ENCODE peak calls at places on chromosomes 16 and 17, in four cellular contexts. T, B, K and F are unnamed samples.

GRCh38 chr17:31579265-31579664 is 187.8 kb downstream of the RAB11FIP4 start:
- DNase-seq in T (no peak), B (no peak), K (no peak), F (no peak)

GRCh38 chr17:58331815-58332719 is 3.5 kb upstream of the TSPOAP1 start:
- DNase-seq in T (peak; percentile 27), B (no peak), K (peak; percentile 95), F (peak; percentile 65)

GRCh38 chr17:73657473-73658116 is 13.3 kb upstream of the SDK2 start:
- DNase-seq in T (no peak), B (no peak), K (peak; percentile 39), F (no peak)

GRCh38 chr17:50219939-50220465 is 18.6 kb upstream of the COL1A1 start:
- DNase-seq in T (no peak), B (no peak), K (no peak), F (no peak)

GRCh38 chr16:66911112-66911511 is 7.6 kb downstream of the CDH16 start:
- DNase-seq in T (no peak), B (no peak), K (peak; percentile 31), F (no peak)

GRCh38 chr16:8678068-8678927 is 3.9 kb downstream of the ABAT start:
- DNase-seq in T (no peak), B (no peak), K (no peak), F (no peak)

GRCh38 chr17:65495255-65496060 is 66.0 kb downstream of the AXIN2 start:
- DNase-seq in T (peak; percentile 1), B (peak; percentile 58), K (peak; percentile 7), F (no peak)

GRCh38 chr16:87351320-87351698 is 32.3 kb downstream of the FBXO31 start:
- DNase-seq in T (no peak), B (no peak), K (no peak), F (no peak)

GRCh38 chr16:58461640-58462039 is 38.3 kb upstream of the NDRG4 start:
- DNase-seq in T (no peak), B (no peak), K (no peak), F (no peak)

GRCh38 chr17:55959756-55960155 is 193.5 kb upstream of the ANKFN1 start:
- DNase-seq in T (no peak), B (no peak), K (no peak), F (no peak)

GRCh38 chr17:27577124-27577761 is 53.7 kb upstream of the LGALS9 start:
- DNase-seq in T (peak; percentile 59), B (no peak), K (no peak), F (no peak)

GRCh38 chr16:7493133-7493532 is 160.5 kb downstream of the RBFOX1 start:
- DNase-seq in T (no peak), B (no peak), K (no peak), F (no peak)

GRCh38 chr16:11094075-11094593 is 149.8 kb downstream of the CLEC16A start:
- DNase-seq in T (no peak), B (no peak), K (peak; percentile 85), F (no peak)

GRCh38 chr17:50618300-50618699 is 16.4 kb upstream of the ABCC3 start:
- DNase-seq in T (no peak), B (no peak), K (no peak), F (no peak)

GRCh38 chr17:1286379-1287106 is 7.1 kb downstream of the TRARG1 start:
- DNase-seq in T (no peak), B (no peak), K (no peak), F (no peak)

GRCh38 chr16:10965440-10966039 is 21.2 kb downstream of the CLEC16A start:
- DNase-seq in T (no peak), B (no peak), K (peak; percentile 55), F (no peak)

GRCh38 chr16:12337776-12338655 is 361.5 kb downstream of the SNX29 start:
- DNase-seq in T (no peak), B (no peak), K (no peak), F (no peak)

GRCh38 chr17:32995416-32995815 is 3.8 kb downstream of the SPACA3 start:
- DNase-seq in T (no peak), B (no peak), K (no peak), F (no peak)

GRCh38 chr17:42285346-42286050 is 2.8 kb upstream of the STAT5A start:
- DNase-seq in T (no peak), B (peak; percentile 37), K (peak; percentile 1), F (peak; percentile 14)

GRCh38 chr16:78684040-78684611 is 584.7 kb downstream of the WWOX start:
- DNase-seq in T (no peak), B (peak; percentile 87), K (no peak), F (peak; percentile 87)

GRCh38 chr16:12410842-12411490 is 392.7 kb downstream of the CPPED1 start:
- DNase-seq in T (no peak), B (no peak), K (no peak), F (no peak)

GRCh38 chr16:88799569-88800276 is 3.9 kb upstream of the CDT1 start:
- DNase-seq in T (no peak), B (no peak), K (peak; percentile 46), F (peak; percentile 68)